ENCODE peak calls at places on chromosomes 13 and 19, in ten cellular contexts. H is epithelial cell of proximal tubule, S is lung, J is A549, U is cardiac muscle cell, I is GM06990, D is left lung, Z is thoracic aorta, P is heart right ventricle, G is ovary. R is an unnamed sample.

GRCh38 chr13:33217256-33217655 is 68.3 kb downstream of the STARD13 start:
- DNase-seq in U (no peak), H (no peak), J (no peak), I (no peak), D (no peak), P (no peak), G (no peak), S (no peak), Z (no peak), R (no peak)

GRCh38 chr19:28542394-28543243 is 670.3 kb downstream of the UQCRFS1 start:
- DNase-seq in G (no peak), H (no peak), U (no peak), P (no peak), J (no peak), Z (no peak), S (no peak), D (no peak), I (peak), R (no peak)

GRCh38 chr19:5103061-5103701 is 134.3 kb downstream of the KDM4B start:
- DNase-seq in U (peak), J (no peak), D (no peak), S (no peak), P (peak), H (no peak), I (no peak), G (no peak), Z (no peak), R (peak)

GRCh38 chr19:30026933-30027332 is 84.9 kb downstream of the URI1 start:
- DNase-seq in U (no peak), I (no peak), G (no peak), Z (no peak), D (no peak), J (no peak), P (no peak), H (no peak), S (no peak), R (no peak)

GRCh38 chr13:35470671-35471465 is 5.6 kb downstream of the MAB21L1 start:
- DNase-seq in G (peak), U (peak), J (no peak), S (no peak), H (no peak), I (no peak), D (peak), Z (no peak), P (peak), R (no peak)

GRCh38 chr13:73272831-73273230 is 214.0 kb downstream of the KLF5 start:
- DNase-seq in G (no peak), P (no peak), D (no peak), Z (no peak), J (no peak), H (no peak), I (no peak), S (no peak), U (no peak), R (no peak)

GRCh38 chr19:56141416-56141992 is 417 bp downstream of the ZNF444 start:
- DNase-seq in I (no peak), G (peak), P (no peak), J (no peak), D (no peak), H (no peak), U (no peak), S (no peak), Z (no peak), R (no peak)

GRCh38 chr13:49082653-49083536 is 107.2 kb downstream of the FNDC3A start:
- DNase-seq in Z (no peak), H (no peak), J (no peak), U (peak), G (no peak), P (no peak), S (no peak), I (peak), D (no peak), R (no peak)

GRCh38 chr19:40523322-40524047 is 53.2 kb upstream of the SHKBP1 start:
- DNase-seq in Z (no peak), D (peak), P (peak), H (no peak), G (peak), S (peak), J (peak), U (peak), I (peak), R (peak)

GRCh38 chr13:37531054-37531453 is 67.5 kb downstream of the POSTN start:
- DNase-seq in U (peak), P (no peak), H (no peak), Z (no peak), G (no peak), S (no peak), J (no peak), I (no peak), D (no peak), R (no peak)

GRCh38 chr19:3398114-3398899 is 31.9 kb downstream of the NFIC start:
- DNase-seq in I (no peak), H (no peak), J (no peak), G (peak), U (peak), Z (no peak), S (peak), P (peak), D (peak), R (peak)

GRCh38 chr13:93786846-93787245 is 560.2 kb downstream of the GPC6 start:
- DNase-seq in P (no peak), D (no peak), H (no peak), Z (no peak), S (no peak), I (no peak), J (no peak), G (no peak), U (peak), R (no peak)

GRCh38 chr19:8083141-8083540 is 30.6 kb downstream of the CCL25 start:
- DNase-seq in J (no peak), G (no peak), P (no peak), S (no peak), U (no peak), Z (no peak), D (no peak), H (no peak), I (no peak), R (no peak)

GRCh38 chr19:45244133-45244532 is 1.1 kb downstream of the EXOC3L2 start:
- DNase-seq in U (no peak), P (no peak), Z (no peak), H (no peak), S (no peak), G (no peak), D (no peak), I (no peak), J (no peak), R (no peak)

GRCh38 chr13:36769545-36769944 is 49.5 kb upstream of the RFXAP start:
- DNase-seq in P (no peak), U (no peak), H (no peak), I (no peak), D (no peak), J (no peak), G (no peak), Z (no peak), S (no peak), R (peak)

GRCh38 chr13:110330491-110331001 is 23.5 kb downstream of the COL4A2 start:
- DNase-seq in J (no peak), G (no peak), S (no peak), U (peak), P (no peak), I (no peak), D (no peak), Z (no peak), H (no peak), R (no peak)

GRCh38 chr13:48265217-48265815 is 32.3 kb downstream of the ITM2B start:
- DNase-seq in D (no peak), U (no peak), S (no peak), G (no peak), I (no peak), Z (no peak), P (no peak), J (no peak), H (no peak), R (no peak)

GRCh38 chr13:27442797-27443196 is 7.6 kb downstream of the MTIF3 start:
- DNase-seq in D (no peak), G (no peak), J (no peak), Z (no peak), P (no peak), U (no peak), I (no peak), H (no peak), S (no peak), R (no peak)

GRCh38 chr19:3279306-3279705 is 54.8 kb downstream of the CELF5 start:
- DNase-seq in I (no peak), D (no peak), J (no peak), P (no peak), S (no peak), Z (no peak), H (no peak), U (no peak), G (no peak), R (no peak)

GRCh38 chr13:24489721-24490120 is 22.9 kb downstream of the PARP4 start:
- DNase-seq in S (no peak), G (no peak), J (no peak), I (no peak), Z (no peak), D (no peak), U (no peak), P (no peak), H (no peak), R (no peak)

GRCh38 chr13:113917523-113918371 is 53.9 kb upstream of the GAS6 start:
- DNase-seq in S (peak), J (no peak), G (peak), D (no peak), U (no peak), P (no peak), I (no peak), H (no peak), Z (no peak), R (no peak)

GRCh38 chr13:57666131-57666530 is 34.6 kb downstream of the PCDH17 start:
- DNase-seq in D (no peak), H (no peak), P (no peak), G (no peak), I (no peak), U (no peak), J (no peak), S (no peak), Z (no peak), R (no peak)

GRCh38 chr19:3454656-3455392 is 25.5 kb downstream of the SMIM24 start:
- DNase-seq in G (no peak), P (no peak), D (no peak), S (no peak), H (no peak), J (no peak), I (no peak), Z (no peak), U (no peak), R (no peak)

GRCh38 chr13:19766637-19767036 is 16.1 kb downstream of the PSPC1 start:
- DNase-seq in Z (no peak), I (no peak), H (no peak), U (no peak), D (no peak), P (no peak), S (no peak), G (no peak), J (no peak), R (no peak)

GRCh38 chr13:40149611-40150283 is 494.3 kb downstream of the COG6 start:
- DNase-seq in S (no peak), U (peak), I (no peak), D (no peak), P (no peak), H (peak), G (peak), Z (peak), J (peak), R (no peak)

GRCh38 chr13:57665471-57665870 is 33.9 kb downstream of the PCDH17 start:
- DNase-seq in G (no peak), I (no peak), P (no peak), J (no peak), S (no peak), U (peak), Z (no peak), D (no peak), H (no peak), R (no peak)

GRCh38 chr19:31718898-31719297 is 369.7 kb upstream of the TSHZ3 start:
- DNase-seq in D (no peak), Z (no peak), P (no peak), G (peak), I (no peak), H (no peak), J (no peak), S (no peak), U (no peak), R (no peak)

GRCh38 chr13:56861472-56861871 is 279.2 kb upstream of the PRR20A start:
- DNase-seq in H (no peak), U (peak), S (no peak), Z (no peak), D (no peak), J (no peak), I (no peak), P (no peak), G (no peak), R (no peak)

DNA sequence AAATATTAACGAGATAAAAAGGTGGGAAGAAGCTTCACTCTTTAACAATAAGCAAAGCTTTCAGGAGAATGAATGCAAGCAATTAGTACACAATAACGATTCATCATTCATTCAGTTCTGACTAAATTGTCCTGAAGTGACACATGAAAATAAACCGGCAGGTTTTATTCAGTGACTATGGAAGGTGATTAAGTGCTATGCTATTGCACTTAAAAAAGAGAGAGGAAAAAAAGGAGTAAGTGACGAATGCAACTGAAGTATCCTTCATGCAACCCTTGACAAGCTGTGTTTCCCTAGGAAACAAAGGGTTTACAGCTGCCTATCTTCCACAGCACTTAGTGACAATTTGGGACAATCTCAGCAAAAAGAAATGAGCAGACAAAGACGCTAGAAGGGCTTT is 1.4 kb downstream of the LIG4 start:
- DNase-seq in H (no peak), S (no peak), D (no peak), I (no peak), U (no peak), G (no peak), J (no peak), P (no peak), Z (no peak), R (no peak)
- H3K4me3 ChIP-seq in H (peak), S (no peak), D (peak), I (peak), U (peak), G (no peak), J (no peak), P (peak), Z (peak), R (no peak)

GRCh38 chr19:13152854-13153626 is 2.8 kb downstream of the IER2 start:
- DNase-seq in G (peak), S (peak), J (peak), U (peak), Z (peak), H (no peak), I (peak), P (peak), D (peak), R (peak)

GRCh38 chr19:13154241-13154778 is 4.1 kb downstream of the IER2 start:
- DNase-seq in D (peak), G (peak), P (peak), U (peak), I (peak), J (no peak), S (peak), Z (peak), H (no peak), R (peak)

GRCh38 chr19:13155472-13156284 is 5.5 kb downstream of the IER2 start:
- DNase-seq in D (peak), I (peak), U (peak), G (peak), H (no peak), Z (no peak), J (no peak), S (peak), P (peak), R (peak)

GRCh38 chr19:13153627-13154240 is 3.5 kb downstream of the IER2 start:
- DNase-seq in U (peak), S (no peak), J (no peak), D (peak), H (no peak), P (peak), I (no peak), Z (no peak), G (peak), R (peak)

DNA sequence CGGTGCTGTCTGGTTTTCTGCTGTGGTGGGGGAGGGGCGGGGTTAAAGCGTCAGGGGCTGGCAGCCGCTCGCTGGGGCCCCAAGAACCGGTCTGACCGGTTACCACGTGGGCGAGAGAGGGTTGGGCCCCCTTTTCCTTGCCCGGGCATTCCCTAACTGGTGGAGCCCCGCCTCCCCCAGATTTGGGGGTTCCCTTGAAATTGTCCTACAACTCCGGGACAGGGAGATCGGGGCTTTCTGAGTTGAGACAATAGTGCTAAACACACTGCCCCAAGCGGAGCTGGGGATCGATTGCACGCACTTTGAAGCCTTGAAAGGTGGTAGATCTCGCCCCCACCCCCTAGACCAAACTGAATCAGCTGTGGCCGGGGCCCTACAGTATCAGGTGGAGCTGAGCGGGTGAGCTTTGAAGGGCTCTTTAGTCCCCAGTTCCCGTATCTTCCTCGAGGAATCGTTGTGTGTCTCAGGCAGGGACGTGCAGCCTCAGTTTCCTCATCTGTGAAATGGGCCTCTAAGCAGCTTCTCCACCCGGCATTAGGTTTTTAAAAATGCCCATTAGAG is 4.8 kb downstream of the IER2 start:
- DNase-seq in D (peak), H (no peak), P (no peak), J (no peak), G (peak), I (peak), U (peak), S (peak), Z (no peak), R (peak)
- TF ChIP-seq CTCF in D (no peak), H (peak), P (no peak), J (peak), G (no peak), I (peak), U (peak), S (no peak), Z (no peak), R (no peak)

DNA sequence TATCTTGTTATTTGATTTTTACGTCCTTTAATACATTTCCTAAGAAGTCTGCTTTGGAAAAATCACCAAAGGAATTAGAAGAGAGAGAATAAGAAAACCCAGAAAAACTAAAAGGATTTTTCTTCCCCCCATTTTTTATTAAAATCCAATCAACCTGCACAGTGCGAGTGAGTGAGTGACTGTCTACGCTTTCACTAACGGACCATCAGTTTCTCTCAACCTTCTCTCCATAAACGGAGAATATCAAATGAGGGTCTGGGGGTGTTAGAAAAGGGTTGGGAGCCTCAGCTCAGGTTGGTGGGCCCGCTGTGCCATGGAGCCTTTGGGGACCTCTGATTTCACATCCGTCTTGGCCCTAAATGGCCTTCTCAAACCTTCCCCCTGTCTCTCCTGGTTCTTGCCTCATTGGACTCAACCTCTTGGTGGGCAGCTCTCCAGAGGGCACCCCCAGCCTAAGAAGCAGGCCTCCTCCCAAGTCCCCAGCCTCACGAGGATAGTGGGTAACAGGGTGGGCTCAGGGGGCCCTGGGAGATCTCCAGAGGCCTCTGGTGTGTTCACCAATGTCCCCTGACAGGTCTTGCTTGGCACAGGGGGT is 764 bp upstream of the LRP3 start:
- DNase-seq in J (no peak), I (no peak), P (no peak), S (no peak), U (no peak), H (no peak), G (peak), D (peak), Z (no peak), R (no peak)
- H3K4me3 ChIP-seq in J (peak), I (no peak), P (peak), S (no peak), U (no peak), H (no peak), G (no peak), D (no peak), Z (peak), R (no peak)

GRCh38 chr19:36028313-36029041 is 4.2 kb downstream of the CLIP3 start:
- DNase-seq in S (no peak), J (no peak), H (no peak), U (no peak), D (no peak), Z (no peak), P (no peak), I (no peak), G (no peak), R (no peak)

GRCh38 chr19:36031308-36031707 is 1.4 kb downstream of the CLIP3 start:
- DNase-seq in G (no peak), S (no peak), P (no peak), U (no peak), Z (no peak), I (no peak), J (no peak), H (no peak), D (no peak), R (no peak)

GRCh38 chr19:36027696-36028095 is 5.0 kb downstream of the CLIP3 start:
- DNase-seq in Z (no peak), H (no peak), P (no peak), S (no peak), U (no peak), I (no peak), D (no peak), J (no peak), G (no peak), R (no peak)

GRCh38 chr19:36030264-36031148 is 2.2 kb downstream of the CLIP3 start:
- DNase-seq in H (peak), J (no peak), U (peak), S (no peak), D (no peak), G (no peak), I (no peak), P (no peak), Z (no peak), R (no peak)

DNA sequence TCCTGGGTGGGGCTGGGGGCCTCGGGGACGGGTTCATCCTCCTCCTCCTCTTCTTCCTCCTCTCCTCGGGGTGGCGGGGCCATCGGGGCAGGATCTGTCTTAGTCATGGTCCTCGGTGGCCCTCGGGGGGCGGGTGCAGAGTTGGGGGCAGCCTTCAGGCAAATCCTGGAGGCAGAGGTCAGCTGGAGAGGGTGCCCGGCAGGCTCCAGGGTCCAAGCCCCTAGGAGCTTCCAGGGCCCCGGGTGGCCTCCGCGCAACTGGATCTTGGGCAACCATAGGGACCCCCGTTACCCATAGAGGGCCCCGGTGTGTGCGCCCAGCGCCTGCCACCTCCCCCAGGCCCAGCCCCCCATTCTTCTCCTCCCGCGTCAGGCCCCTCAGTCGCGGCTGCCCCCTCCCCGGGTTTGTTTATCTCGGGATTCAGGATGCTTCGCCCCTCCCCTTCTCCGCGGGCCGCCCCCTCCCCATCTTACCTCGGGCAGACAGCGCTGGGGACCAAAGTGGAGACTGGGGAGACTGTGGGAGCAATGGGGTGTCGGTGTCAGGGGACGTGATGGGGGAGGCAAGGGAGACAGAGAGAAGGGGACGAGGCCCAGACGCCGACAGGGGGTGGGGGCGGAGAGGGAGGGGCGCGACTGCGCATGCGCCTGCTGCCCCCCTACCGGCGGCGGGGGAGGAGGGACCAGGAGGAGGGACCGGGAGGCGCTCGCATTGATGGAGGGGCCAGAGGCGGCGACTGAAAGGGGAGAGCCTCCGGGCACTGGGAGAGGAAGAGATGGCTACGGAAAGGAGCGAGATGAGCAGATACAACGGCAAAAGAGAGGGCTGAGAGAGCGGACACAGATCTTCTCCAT is at the start of gene CLIP3:
- DNase-seq in H (no peak), D (no peak), P (peak), J (no peak), U (peak), S (no peak), G (peak), Z (no peak), I (peak), R (no peak)
- TF ChIP-seq CTCF in H (peak), D (no peak), P (no peak), J (no peak), U (peak), S (no peak), G (no peak), Z (peak), I (no peak), R (no peak)

R was measured in pancreas.